ENCODE peak calls at places on chromosomes 1 and 21, in seven cellular contexts. L is fibroblast of pulmonary artery, F is cardiac fibroblast, A is AG04450, Q is tibial nerve, R is K562, E is astrocyte. Y is an unnamed sample.
A peak's percentile ranks its signal among the peaks of the same experiment; 100 is the strongest.

GRCh38 chr1:238469146-238469601 is 578.5 kb upstream of the ZP4 start:
- DNase-seq in Q (no peak), E (peak; percentile 67), L (peak; percentile 27), R (no peak), A (no peak), F (peak; percentile 64), Y (peak; percentile 27)

GRCh38 chr21:26405735-26406361 is 167.2 kb downstream of the CYYR1 start:
- DNase-seq in R (no peak), E (peak; percentile 88), F (peak; percentile 90), L (peak; percentile 82), A (peak; percentile 50), Q (no peak), Y (peak; percentile 83)

GRCh38 chr1:185338719-185339622 is 21.9 kb upstream of the IVNS1ABP start:
- DNase-seq in R (no peak), F (peak; percentile 40), E (peak; percentile 45), A (no peak), L (peak; percentile 48), Q (no peak), Y (no peak)

GRCh38 chr1:202806845-202807366 is 1.3 kb downstream of the KDM5B start:
- DNase-seq in L (no peak), A (no peak), R (no peak), Q (no peak), E (no peak), F (peak; percentile 19), Y (no peak)

GRCh38 chr1:51341876-51342496 is 11.6 kb upstream of the TTC39A start:
- DNase-seq in F (no peak), R (peak; percentile 55), Q (no peak), A (no peak), E (no peak), L (no peak), Y (no peak)

GRCh38 chr1:25906644-25907300 is 553 bp upstream of the STMN1 start:
- DNase-seq in E (no peak), F (no peak), R (peak; percentile 73), Q (peak; percentile 22), L (no peak), A (no peak), Y (no peak)

GRCh38 chr1:225815526-225816178 is 5.7 kb downstream of the EPHX1 start:
- DNase-seq in Q (no peak), A (no peak), R (no peak), E (no peak), L (no peak), F (no peak), Y (no peak)

GRCh38 chr1:227773558-227773957 is 38.3 kb downstream of the SNAP47 start:
- DNase-seq in E (no peak), A (no peak), Q (no peak), R (no peak), F (no peak), L (no peak), Y (no peak)

GRCh38 chr1:41740630-41741239 is 178.0 kb downstream of the HIVEP3 start:
- DNase-seq in E (no peak), R (no peak), A (no peak), Q (no peak), L (no peak), F (no peak), Y (no peak)

GRCh38 chr1:72892461-72892860 is 610.1 kb upstream of the NEGR1 start:
- DNase-seq in E (peak; percentile 22), F (peak; percentile 3), R (no peak), Q (no peak), L (peak; percentile 11), A (no peak), Y (no peak)

GRCh38 chr1:98157524-98158293 is 236.9 kb upstream of the DPYD start:
- DNase-seq in E (peak; percentile 35), L (peak; percentile 40), A (peak; percentile 16), R (no peak), F (peak; percentile 74), Q (no peak), Y (peak; percentile 55)

GRCh38 chr1:43882763-43883162 is 50.8 kb upstream of the ARTN start:
- DNase-seq in F (no peak), A (no peak), Q (no peak), R (no peak), E (no peak), L (no peak), Y (no peak)

GRCh38 chr1:85411567-85412312 is 53.2 kb downstream of the DDAH1 start:
- DNase-seq in A (no peak), E (peak; percentile 26), F (no peak), R (no peak), L (no peak), Q (no peak), Y (no peak)

GRCh38 chr21:26405071-26405470 is 168.0 kb downstream of the CYYR1 start:
- DNase-seq in F (peak; percentile 58), L (peak; percentile 54), R (no peak), E (peak; percentile 51), A (no peak), Q (no peak), Y (no peak)

GRCh38 chr1:234562336-234562735 is 47.6 kb downstream of the IRF2BP2 start:
- DNase-seq in E (no peak), Q (no peak), R (no peak), F (no peak), L (no peak), A (no peak), Y (no peak)

GRCh38 chr21:45290948-45291612 is 3.4 kb upstream of the POFUT2 start:
- DNase-seq in R (no peak), E (peak; percentile 71), F (peak; percentile 57), L (peak; percentile 84), A (no peak), Q (peak; percentile 33), Y (no peak)

GRCh38 chr1:110348771-110349170 is 9.6 kb downstream of the RBM15 start:
- DNase-seq in R (no peak), A (no peak), L (peak; percentile 9), Q (no peak), F (no peak), E (no peak), Y (no peak)

GRCh38 chr1:110345480-110345879 is 6.3 kb downstream of the RBM15 start:
- DNase-seq in Q (no peak), L (no peak), A (no peak), E (no peak), F (no peak), R (no peak), Y (no peak)

GRCh38 chr1:110346690-110347089 is 7.5 kb downstream of the RBM15 start:
- DNase-seq in A (no peak), F (no peak), R (no peak), L (no peak), E (no peak), Q (no peak), Y (no peak)

GRCh38 chr1:110348050-110348449 is 8.9 kb downstream of the RBM15 start:
- DNase-seq in E (no peak), L (no peak), A (no peak), Q (no peak), R (no peak), F (no peak), Y (no peak)

DNA sequence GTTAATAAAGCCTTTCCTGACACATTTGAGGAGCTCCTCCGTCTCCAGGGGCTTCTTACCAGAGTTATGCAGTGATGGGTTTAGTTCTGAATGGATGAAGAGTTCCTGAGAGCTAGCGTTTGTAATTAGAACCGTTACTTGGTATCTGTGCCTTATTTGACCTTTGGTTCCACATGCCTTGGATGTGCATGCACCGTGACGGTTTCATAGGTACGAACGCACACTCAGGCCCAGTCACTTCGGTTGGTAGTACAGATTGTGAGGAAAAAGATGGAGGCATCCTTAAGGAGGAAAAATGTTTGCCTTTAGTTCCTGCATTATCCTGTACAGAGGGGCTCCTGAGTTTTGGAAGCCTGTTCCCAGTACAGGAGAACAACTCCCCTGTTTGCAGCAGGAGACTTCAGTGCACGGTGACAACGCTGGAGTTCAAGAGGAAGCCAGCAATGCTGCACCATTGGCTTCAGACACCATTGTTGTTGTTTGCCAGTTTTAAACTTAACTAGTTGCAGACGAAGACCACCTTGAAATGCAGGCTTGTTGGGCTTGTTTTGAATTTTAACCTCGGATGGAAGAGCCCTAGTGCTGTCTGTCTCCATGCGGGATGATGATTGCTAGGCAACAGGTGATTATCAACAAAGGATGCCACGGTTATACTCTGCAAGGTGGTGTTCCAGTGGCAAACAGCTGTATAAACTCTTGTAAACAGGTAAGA is 8.2 kb downstream of the RBM15 start:
- DNase-seq in A (no peak), F (no peak), E (no peak), Q (no peak), R (no peak), L (no peak), Y (no peak)
- TF ChIP-seq CTCF in A (no peak), F (no peak), E (no peak), Q (no peak), R (no peak), L (no peak), Y (no peak)

DNA sequence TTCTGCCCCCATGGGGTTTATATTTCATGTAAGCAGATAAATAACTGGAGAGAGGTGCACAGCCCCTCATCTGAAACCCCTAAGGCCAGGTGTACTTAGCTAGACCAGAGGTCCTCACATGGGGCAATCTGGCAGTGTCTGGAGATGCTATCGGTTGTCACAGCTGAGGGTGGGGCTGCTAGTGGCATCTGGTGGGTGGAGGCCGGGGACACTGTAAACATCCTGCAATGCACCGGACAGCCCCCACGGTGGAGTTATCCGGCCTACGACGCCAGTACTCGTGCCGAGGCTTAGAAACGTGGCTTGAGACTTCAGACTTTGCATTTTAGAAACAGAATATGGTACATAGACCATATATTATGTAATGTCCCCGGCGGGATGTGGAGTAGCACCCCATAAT is 186.5 kb upstream of the VAMP3 start:
- DNase-seq in Q (no peak), E (no peak), R (peak; percentile 32), F (no peak), A (no peak), L (no peak), Y (no peak)
- TF ChIP-seq CTCF in Q (no peak), E (no peak), R (no peak), F (no peak), A (no peak), L (no peak), Y (no peak)

GRCh38 chr1:214005716-214006115 is 17.9 kb downstream of the PROX1 start:
- DNase-seq in F (no peak), R (no peak), L (no peak), E (no peak), A (no peak), Q (no peak), Y (no peak)
- TF ChIP-seq CTCF in F (no peak), R (no peak), L (no peak), E (no peak), A (no peak), Q (no peak), Y (no peak)

GRCh38 chr1:181674617-181675016 is 191.3 kb downstream of the CACNA1E start:
- DNase-seq in R (no peak), E (no peak), Q (no peak), L (no peak), A (no peak), F (no peak), Y (no peak)
- TF ChIP-seq CTCF in R (no peak), E (no peak), Q (no peak), L (no peak), A (no peak), F (no peak), Y (no peak)

DNA sequence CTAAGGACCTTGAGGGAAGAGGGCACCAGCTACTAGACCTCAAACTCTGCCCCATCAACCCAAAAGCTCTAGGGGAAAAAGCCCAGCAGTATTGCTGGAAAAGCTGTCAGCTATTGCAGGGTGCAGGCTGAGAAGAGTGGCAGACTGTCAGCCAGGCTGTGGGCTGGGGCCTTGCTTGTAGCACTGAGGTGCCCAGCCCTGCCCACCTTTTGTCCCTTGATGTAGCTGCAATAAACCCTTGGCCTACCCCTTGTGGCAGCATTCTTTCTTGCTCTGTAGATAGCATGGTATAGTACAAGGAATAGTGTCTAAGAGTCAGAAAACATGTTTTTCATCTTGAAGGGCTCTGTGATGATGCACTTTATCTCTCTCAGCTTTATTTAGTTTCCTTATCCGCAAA is 39.4 kb downstream of the CDC14A start:
- DNase-seq in Q (no peak), F (no peak), R (no peak), E (no peak), A (no peak), L (no peak), Y (no peak)
- TF ChIP-seq CTCF in Q (no peak), F (no peak), R (no peak), E (no peak), A (no peak), L (no peak), Y (no peak)